ENCODE peak calls at places on chromosomes 1 and 21, in six cellular contexts. F is astrocyte of the spinal cord; H is CD8-positive, alpha-beta T cell; N is Karpas-422; R is GM12865; P is heart left ventricle. B is an unnamed sample.

GRCh38 chr21:25501996-25502665 is 105.2 kb downstream of the MRPL39 start:
- DNase-seq in F (no peak), H (no peak), N (no peak), R (peak), P (no peak), B (no peak)

GRCh38 chr21:15797577-15798363 is 68.0 kb downstream of the USP25 start:
- DNase-seq in F (no peak), H (no peak), N (no peak), R (peak), P (no peak), B (no peak)

GRCh38 chr1:4802024-4802423 is 147.6 kb downstream of the AJAP1 start:
- DNase-seq in F (no peak), H (no peak), N (no peak), R (no peak), P (no peak), B (no peak)

GRCh38 chr1:173126421-173126820 is 75.7 kb upstream of the TNFSF18 start:
- DNase-seq in F (no peak), H (no peak), N (no peak), R (no peak), P (no peak), B (no peak)

GRCh38 chr1:110002695-110003094 is 18.1 kb downstream of the AHCYL1 start:
- DNase-seq in F (no peak), H (no peak), N (no peak), R (no peak), P (no peak), B (no peak)

GRCh38 chr1:25837253-25837875 is 17.6 kb downstream of the MTFR1L start:
- DNase-seq in F (peak), H (no peak), N (peak), R (no peak), P (no peak), B (peak)

GRCh38 chr1:20082772-20083171 is 12.8 kb downstream of the PLA2G5 start:
- DNase-seq in F (no peak), H (no peak), N (no peak), R (no peak), P (no peak), B (no peak)

GRCh38 chr21:42438316-42439205 is 34.9 kb downstream of the UBASH3A start:
- DNase-seq in F (no peak), H (no peak), N (no peak), R (no peak), P (no peak), B (no peak)

GRCh38 chr21:35106246-35106835 is 57.2 kb upstream of the RUNX1 start:
- DNase-seq in F (no peak), H (no peak), N (no peak), R (no peak), P (no peak), B (no peak)

GRCh38 chr1:212699839-212700596 is at the start of gene BATF3:
- DNase-seq in F (no peak), H (no peak), N (peak), R (peak), P (peak), B (peak)

GRCh38 chr1:219385786-219386427 is 212.2 kb downstream of the LYPLAL1 start:
- DNase-seq in F (peak), H (no peak), N (peak), R (peak), P (no peak), B (peak)

GRCh38 chr1:206560021-206560716 is 52.1 kb downstream of the EIF2D start:
- DNase-seq in F (no peak), H (no peak), N (no peak), R (peak), P (no peak), B (no peak)
- H3K4me3 ChIP-seq in F (no peak), H (peak), N (peak), R (peak), P (no peak), B (peak)

GRCh38 chr1:178704833-178705232 is 20.2 kb upstream of the RALGPS2 start:
- DNase-seq in F (no peak), H (no peak), N (no peak), R (no peak), P (no peak), B (peak)

GRCh38 chr1:178706467-178706866 is 18.6 kb upstream of the RALGPS2 start:
- DNase-seq in F (peak), H (no peak), N (no peak), R (no peak), P (no peak), B (no peak)

DNA sequence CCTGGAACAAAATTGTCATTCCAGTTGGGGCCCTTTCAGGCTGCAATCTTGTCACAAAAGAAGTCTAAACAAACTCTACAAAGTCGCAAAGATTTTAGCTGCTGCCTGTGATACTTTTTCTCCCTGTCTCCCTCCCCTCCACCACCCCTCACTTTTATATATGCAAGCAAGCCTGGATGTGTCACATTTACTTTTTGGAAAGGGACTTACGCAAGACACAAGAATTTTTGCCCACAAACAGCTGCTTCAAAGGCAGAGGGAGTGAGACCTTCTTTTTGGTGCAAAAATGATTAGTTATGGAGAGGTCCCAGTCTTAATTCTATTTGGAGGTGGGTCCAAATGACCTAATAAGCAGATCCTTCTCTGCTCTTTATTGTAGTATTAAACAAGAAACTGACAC is 22.9 kb upstream of the RALGPS2 start:
- DNase-seq in F (peak), H (no peak), N (no peak), R (no peak), P (no peak), B (no peak)
- H3K4me3 ChIP-seq in F (no peak), H (no peak), N (no peak), R (no peak), P (no peak), B (no peak)

GRCh38 chr1:156356875-156357534 is 12.0 kb upstream of the RHBG start:
- DNase-seq in F (no peak), H (peak), N (peak), R (peak), P (peak), B (peak)
- H3K4me3 ChIP-seq in F (no peak), H (no peak), N (no peak), R (no peak), P (no peak), B (no peak)

DNA sequence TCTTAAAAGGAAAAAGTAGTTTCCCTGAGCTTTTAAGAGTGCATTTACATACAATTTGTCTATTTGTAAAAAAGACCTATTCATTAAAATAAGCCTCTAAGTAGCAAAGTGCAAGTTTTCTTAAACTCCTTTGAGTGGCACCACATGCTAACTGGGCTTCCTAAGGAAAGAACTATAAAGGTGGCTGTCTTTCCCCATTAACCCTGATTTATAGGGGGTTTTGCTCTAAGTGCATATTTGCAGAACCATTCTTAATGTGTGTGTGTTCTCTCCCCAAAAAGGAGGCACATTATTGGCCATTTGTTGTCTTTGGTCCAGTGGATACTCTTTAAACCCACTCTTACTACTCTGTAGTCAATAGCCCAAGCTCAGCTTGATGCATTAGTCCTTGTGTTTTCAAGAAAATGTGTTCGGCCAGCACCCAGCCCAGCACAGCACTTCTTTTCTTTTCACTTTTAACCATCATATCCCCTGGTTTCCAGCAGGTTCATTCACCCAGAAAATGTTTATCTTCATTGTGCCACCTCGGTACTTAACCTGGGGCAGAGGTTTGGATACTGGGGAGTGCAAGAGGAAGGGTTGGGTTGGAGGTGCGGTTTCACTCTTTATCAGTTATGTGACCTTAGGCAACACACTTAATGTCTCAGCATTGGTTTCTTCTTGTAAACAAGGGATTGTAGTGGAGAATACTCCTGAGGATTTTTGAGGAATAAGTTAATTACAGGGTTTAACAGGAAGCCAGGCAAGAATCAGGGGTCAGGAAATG is 161.9 kb upstream of the UBE2U start:
- DNase-seq in F (no peak), H (no peak), N (no peak), R (no peak), P (no peak), B (no peak)
- H3K4me3 ChIP-seq in F (no peak), H (no peak), N (no peak), R (no peak), P (no peak), B (no peak)

DNA sequence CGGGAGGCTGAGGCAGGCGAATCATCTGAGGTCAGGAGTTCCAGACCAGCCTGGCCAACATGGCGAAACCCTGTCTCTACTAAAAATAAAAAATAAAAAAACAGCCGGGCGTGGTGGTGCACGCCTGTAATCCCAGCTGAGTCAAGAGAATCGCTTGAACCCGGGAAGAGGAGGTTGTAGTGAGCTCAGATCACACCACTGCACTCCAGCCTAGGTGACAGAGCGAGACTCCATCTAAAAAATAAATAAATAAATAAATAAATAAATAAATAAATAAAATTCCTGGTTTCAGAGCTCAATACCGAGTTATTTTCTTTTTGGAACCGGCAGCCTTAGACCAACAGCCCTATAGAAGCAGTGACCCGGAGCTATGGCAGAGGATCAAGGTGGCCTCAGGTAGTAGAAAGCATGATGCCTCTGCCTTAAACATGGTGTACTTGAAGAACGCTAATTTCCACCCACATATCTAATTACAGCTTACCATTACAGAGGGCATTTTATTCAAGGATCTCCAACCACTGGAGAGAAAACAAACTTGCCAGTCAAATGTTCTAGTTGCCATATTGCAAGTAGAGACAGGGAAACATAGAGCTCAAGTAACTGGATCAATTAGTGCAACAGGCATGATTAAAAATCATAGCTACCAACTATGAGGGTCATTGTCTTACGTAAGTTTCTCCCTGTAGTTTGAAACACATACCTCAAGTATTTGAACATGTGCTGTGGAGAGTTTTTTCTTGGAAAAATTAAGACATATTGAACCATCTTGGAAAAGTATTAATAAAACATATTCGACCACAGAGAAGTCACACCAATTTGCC is 2.0 kb upstream of the ENAH start:
- DNase-seq in F (no peak), H (no peak), N (no peak), R (no peak), P (no peak), B (no peak)
- H3K4me3 ChIP-seq in F (no peak), H (no peak), N (no peak), R (no peak), P (no peak), B (no peak)

GRCh38 chr1:111737216-111738132 is 1.7 kb downstream of the INKA2 start:
- DNase-seq in F (no peak), H (peak), N (no peak), R (no peak), P (no peak), B (peak)
- H3K4me3 ChIP-seq in F (no peak), H (peak), N (peak), R (peak), P (peak), B (peak)

GRCh38 chr21:44749759-44750674 is 38.6 kb upstream of the TSPEAR start:
- DNase-seq in F (no peak), H (no peak), N (no peak), R (no peak), P (no peak), B (no peak)
- H3K4me3 ChIP-seq in F (no peak), H (no peak), N (no peak), R (no peak), P (no peak), B (no peak)

GRCh38 chr1:226002667-226003501 is 3.7 kb upstream of the SDE2 start:
- DNase-seq in F (peak), H (no peak), N (no peak), R (peak), P (peak), B (no peak)
- H3K4me3 ChIP-seq in F (no peak), H (no peak), N (no peak), R (peak), P (peak), B (peak)

GRCh38 chr21:20343186-20343585 is 655.0 kb upstream of the NCAM2 start:
- DNase-seq in F (no peak), H (no peak), N (no peak), R (no peak), P (no peak), B (no peak)
- H3K4me3 ChIP-seq in F (no peak), H (no peak), N (no peak), R (no peak), P (no peak), B (no peak)

GRCh38 chr1:145826030-145826429 is 2.0 kb downstream of the POLR3C start:
- DNase-seq in F (no peak), H (no peak), N (peak), R (no peak), P (no peak), B (no peak)
- H3K4me3 ChIP-seq in F (no peak), H (no peak), N (peak), R (no peak), P (no peak), B (peak)

B was measured in OCI-LY7.